ENCODE peak calls at places on chromosomes 11 and 22, in six cellular contexts. V, Y, C, U, X and H are unnamed samples.

GRCh38 chr11:11253995-11254394 is 99.1 kb downstream of the CSNK2A3 start:
- DNase-seq in V (no peak), Y (no peak), C (no peak), U (no peak), X (no peak), H (no peak)

GRCh38 chr11:73566422-73566821 is 31.5 kb downstream of the FAM168A start:
- DNase-seq in V (no peak), Y (no peak), C (no peak), U (no peak), X (no peak), H (no peak)

GRCh38 chr22:38921126-38921525 is 36.3 kb upstream of the APOBEC3A start:
- DNase-seq in V (no peak), Y (no peak), C (no peak), U (no peak), X (peak), H (no peak)

GRCh38 chr11:115950660-115951059 is 446.4 kb upstream of the CADM1 start:
- DNase-seq in V (no peak), Y (no peak), C (no peak), U (no peak), X (no peak), H (no peak)

GRCh38 chr11:1307998-1308744 is 1.3 kb downstream of the TOLLIP start:
- DNase-seq in V (peak), Y (no peak), C (no peak), U (peak), X (no peak), H (no peak)

GRCh38 chr11:2293396-2294339 is 8.1 kb downstream of the C11orf21 start:
- DNase-seq in V (peak), Y (no peak), C (no peak), U (no peak), X (no peak), H (peak)

GRCh38 chr22:38981005-38981658 is 1.0 kb upstream of the APOBEC3B start:
- DNase-seq in V (no peak), Y (peak), C (no peak), U (no peak), X (peak), H (no peak)

GRCh38 chr11:119694334-119694733 is 34.7 kb downstream of the NECTIN1 start:
- DNase-seq in V (no peak), Y (no peak), C (no peak), U (no peak), X (no peak), H (no peak)

DNA sequence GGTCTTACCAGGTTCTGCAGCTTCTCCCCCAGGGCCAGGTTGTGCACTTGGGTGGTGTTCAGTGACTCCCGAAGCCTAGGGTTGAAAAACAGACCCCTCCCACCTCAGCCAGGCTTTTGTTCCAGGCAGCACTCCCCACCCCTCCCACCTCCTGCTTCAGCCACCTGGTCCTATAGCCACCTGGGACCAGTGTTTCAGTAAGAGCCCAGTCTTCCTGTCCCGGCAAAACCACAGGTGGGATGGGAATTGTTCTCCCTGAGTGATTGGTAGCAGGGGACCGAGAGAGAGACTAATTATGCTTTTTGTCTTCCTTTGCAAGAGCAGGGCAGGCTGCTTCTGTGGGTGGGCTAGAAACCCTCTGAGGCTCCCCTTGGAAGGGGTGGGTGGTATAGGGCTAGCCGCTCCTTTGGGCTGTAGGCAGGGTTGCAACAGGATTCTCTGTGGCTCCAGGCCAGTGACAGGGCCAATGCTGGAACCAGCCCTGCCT is 8.5 kb upstream of the NAALADL1 start:
- DNase-seq in V (peak), Y (no peak), C (no peak), U (no peak), X (no peak), H (no peak)
- TF ChIP-seq POLR2AphosphoS5 in V (no peak), Y (no peak), C (no peak), U (no peak), X (no peak), H (no peak)

GRCh38 chr11:123741159-123741951 is at the start of gene ZNF202:
- DNase-seq in V (peak), Y (peak), C (no peak), U (peak), X (peak), H (peak)
- TF ChIP-seq CTCF in V (peak), Y (no peak), C (peak), U (peak), X (peak), H (no peak)

GRCh38 chr11:35147273-35147672 is 8.3 kb downstream of the CD44 start:
- DNase-seq in V (no peak), Y (no peak), C (no peak), U (no peak), X (no peak), H (no peak)
- H3K27ac ChIP-seq in V (no peak), Y (no peak), C (peak), U (peak), X (peak), H (peak)

DNA sequence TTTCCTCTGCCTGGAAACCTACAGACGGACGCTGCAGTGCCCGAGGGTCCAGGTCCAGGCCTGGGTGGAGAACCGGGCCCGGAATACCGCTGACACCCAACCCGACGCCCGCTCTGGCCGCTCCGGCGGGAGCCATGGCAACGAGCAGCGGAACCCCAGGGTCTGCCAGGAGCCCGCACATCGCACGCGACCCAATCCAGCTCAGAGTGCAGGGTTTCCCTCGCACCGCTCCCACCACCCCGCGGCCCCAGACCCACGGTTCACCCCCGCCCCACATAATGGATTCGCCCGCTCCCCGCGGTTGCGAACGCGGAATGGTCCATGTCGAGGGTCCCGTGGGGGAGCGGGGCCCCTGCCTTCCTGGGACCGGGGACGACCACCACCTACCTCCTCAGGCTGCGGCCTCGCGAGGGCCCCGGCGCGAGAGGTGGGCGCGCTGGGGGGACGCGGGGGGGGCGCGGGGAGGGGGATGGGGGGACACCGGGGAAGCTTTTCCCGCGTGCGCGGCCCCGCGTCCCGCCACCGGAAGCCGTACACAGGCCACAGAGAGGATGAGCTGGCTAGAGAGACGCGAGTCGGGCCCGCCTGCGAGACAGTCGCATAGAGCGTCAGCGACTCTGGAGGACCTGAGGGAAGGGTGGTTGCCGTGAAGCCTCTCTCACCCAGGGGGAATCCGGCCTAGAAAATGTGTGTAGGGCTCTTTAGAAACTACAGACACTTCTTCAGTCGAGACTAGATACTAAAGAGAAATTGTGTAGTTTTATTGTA is at the start of gene SSRP1:
- DNase-seq in V (peak), Y (peak), C (no peak), U (peak), X (peak), H (peak)
- TF ChIP-seq POLR2AphosphoS5 in V (peak), Y (peak), C (peak), U (peak), X (peak), H (peak)

DNA sequence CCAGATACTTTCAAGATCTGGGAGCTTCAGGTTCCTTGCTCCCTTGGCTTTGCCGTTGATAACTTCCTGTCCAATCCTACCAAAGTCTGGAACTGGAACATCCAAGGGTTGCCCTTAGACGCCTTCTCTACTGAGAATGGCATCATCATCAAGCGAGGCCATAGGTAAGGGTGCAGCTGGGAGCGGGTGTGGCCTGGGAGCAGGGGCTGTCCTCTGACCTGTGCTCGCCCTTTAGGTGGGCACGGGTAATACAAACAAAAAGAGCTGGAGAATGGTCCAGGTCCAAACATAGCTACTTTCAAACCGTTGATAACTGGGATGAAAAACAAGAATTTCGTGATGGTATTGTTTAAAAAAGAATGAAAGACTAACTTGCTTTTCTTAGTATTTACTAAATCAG is 25.0 kb downstream of the CASP12 start:
- DNase-seq in V (no peak), Y (peak), C (no peak), U (no peak), X (no peak), H (no peak)
- TF ChIP-seq CTCF in V (peak), Y (no peak), C (no peak), U (peak), X (peak), H (no peak)

DNA sequence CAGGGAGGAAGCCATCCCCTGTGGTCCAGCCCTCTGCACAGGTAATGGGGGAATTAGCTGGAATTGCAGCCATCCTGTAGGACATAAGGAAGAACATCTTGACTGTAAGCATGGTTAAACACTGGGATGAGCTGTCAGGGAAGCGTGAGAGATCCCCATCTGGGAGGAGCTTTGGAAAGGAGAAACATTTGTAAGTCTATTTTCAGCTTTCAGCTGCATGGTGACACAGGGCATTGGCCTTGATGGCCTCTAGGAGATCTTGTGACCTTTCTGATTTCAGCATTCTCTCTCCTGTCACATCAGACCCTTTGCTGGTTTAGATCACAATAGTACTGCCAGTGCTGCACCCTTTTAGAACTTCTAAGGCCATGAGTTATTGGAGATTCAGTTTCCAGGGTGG is 47.1 kb downstream of the BCR start:
- DNase-seq in V (no peak), Y (peak), C (no peak), U (no peak), X (no peak), H (no peak)
- H3K27ac ChIP-seq in V (no peak), Y (no peak), C (no peak), U (no peak), X (no peak), H (no peak)

GRCh38 chr11:3723014-3723708 is 52.0 kb upstream of the CHRNA10 start:
- DNase-seq in V (no peak), Y (no peak), C (no peak), U (no peak), X (no peak), H (no peak)
- TF ChIP-seq POLR2AphosphoS5 in V (no peak), Y (no peak), C (peak), U (peak), X (no peak), H (no peak)

GRCh38 chr11:65530157-65530496 is 5.2 kb downstream of the SCYL1 start:
- DNase-seq in V (no peak), Y (peak), C (no peak), U (peak), X (no peak), H (no peak)
- TF ChIP-seq CTCF in V (peak), Y (peak), C (no peak), U (peak), X (peak), H (no peak)